ENCODE peak calls at places on chromosomes 13 and 19, in seven cellular contexts. One of them, this sample, is unnamed.

GRCh38 chr13:44759723-44760360 is 183.7 kb upstream of the TSC22D1 start:
- DNase-seq in Panc1: no peak
- DNase-seq in GM12865: no peak
- DNase-seq in HTR-8/SVneo: no peak
- DNase-seq in stimulated activated CD4-positive, alpha-beta T cell treated with anti-CD3 and anti-CD28 coated beads, Interleukin-2, amount 100 ng/mL, for 48 hours: no peak
- DNase-seq in adipocyte: peak; percentile 11
- DNase-seq in T-helper 9 cell: no peak
- DNase-seq in this sample: no peak

GRCh38 chr13:102815788-102816187 is 16.9 kb downstream of the BIVM start:
- DNase-seq in adipocyte: no peak
- DNase-seq in T-helper 9 cell: no peak
- DNase-seq in HTR-8/SVneo: no peak
- DNase-seq in stimulated activated CD4-positive, alpha-beta T cell treated with anti-CD3 and anti-CD28 coated beads, Interleukin-2, amount 100 ng/mL, for 48 hours: no peak
- DNase-seq in GM12865: no peak
- DNase-seq in Panc1: no peak
- DNase-seq in this sample: no peak

GRCh38 chr19:55265723-55266386 is 7.0 kb upstream of the PPP6R1 start:
- DNase-seq in adipocyte: no peak
- DNase-seq in stimulated activated CD4-positive, alpha-beta T cell treated with anti-CD3 and anti-CD28 coated beads, Interleukin-2, amount 100 ng/mL, for 48 hours: no peak
- DNase-seq in GM12865: no peak
- DNase-seq in T-helper 9 cell: no peak
- DNase-seq in HTR-8/SVneo: no peak
- DNase-seq in Panc1: no peak
- DNase-seq in this sample: no peak

GRCh38 chr19:39372047-39372802 is 18.7 kb downstream of the PAF1 start:
- DNase-seq in stimulated activated CD4-positive, alpha-beta T cell treated with anti-CD3 and anti-CD28 coated beads, Interleukin-2, amount 100 ng/mL, for 48 hours: no peak
- DNase-seq in T-helper 9 cell: no peak
- DNase-seq in adipocyte: peak; percentile 92
- DNase-seq in GM12865: no peak
- DNase-seq in Panc1: no peak
- DNase-seq in HTR-8/SVneo: peak; percentile 36
- DNase-seq in this sample: no peak

GRCh38 chr19:11154683-11155047 is 917 bp downstream of the SPC24 start:
- DNase-seq in GM12865: no peak
- DNase-seq in T-helper 9 cell: no peak
- DNase-seq in stimulated activated CD4-positive, alpha-beta T cell treated with anti-CD3 and anti-CD28 coated beads, Interleukin-2, amount 100 ng/mL, for 48 hours: no peak
- DNase-seq in HTR-8/SVneo: no peak
- DNase-seq in Panc1: no peak
- DNase-seq in adipocyte: no peak
- DNase-seq in this sample: no peak

GRCh38 chr13:23069571-23069970 is 111.2 kb upstream of the SGCG start:
- DNase-seq in HTR-8/SVneo: no peak
- DNase-seq in stimulated activated CD4-positive, alpha-beta T cell treated with anti-CD3 and anti-CD28 coated beads, Interleukin-2, amount 100 ng/mL, for 48 hours: no peak
- DNase-seq in T-helper 9 cell: no peak
- DNase-seq in GM12865: no peak
- DNase-seq in adipocyte: peak; percentile 87
- DNase-seq in Panc1: no peak
- DNase-seq in this sample: no peak

GRCh38 chr19:49393871-49394270 is 5.8 kb downstream of the KASH5 start:
- DNase-seq in stimulated activated CD4-positive, alpha-beta T cell treated with anti-CD3 and anti-CD28 coated beads, Interleukin-2, amount 100 ng/mL, for 48 hours: no peak
- DNase-seq in GM12865: no peak
- DNase-seq in T-helper 9 cell: no peak
- DNase-seq in Panc1: no peak
- DNase-seq in adipocyte: no peak
- DNase-seq in HTR-8/SVneo: no peak
- DNase-seq in this sample: no peak

GRCh38 chr19:5037936-5038335 is 69.0 kb downstream of the KDM4B start:
- DNase-seq in GM12865: no peak
- DNase-seq in Panc1: no peak
- DNase-seq in adipocyte: no peak
- DNase-seq in stimulated activated CD4-positive, alpha-beta T cell treated with anti-CD3 and anti-CD28 coated beads, Interleukin-2, amount 100 ng/mL, for 48 hours: no peak
- DNase-seq in T-helper 9 cell: no peak
- DNase-seq in HTR-8/SVneo: no peak
- DNase-seq in this sample: no peak

GRCh38 chr19:32253683-32254020 is 91.8 kb upstream of the ZNF507 start:
- DNase-seq in stimulated activated CD4-positive, alpha-beta T cell treated with anti-CD3 and anti-CD28 coated beads, Interleukin-2, amount 100 ng/mL, for 48 hours: no peak
- DNase-seq in Panc1: no peak
- DNase-seq in T-helper 9 cell: no peak
- DNase-seq in adipocyte: no peak
- DNase-seq in HTR-8/SVneo: no peak
- DNase-seq in GM12865: no peak
- DNase-seq in this sample: no peak

GRCh38 chr13:73417012-73417615 is 358.3 kb downstream of the KLF5 start:
- DNase-seq in adipocyte: no peak
- DNase-seq in T-helper 9 cell: no peak
- DNase-seq in HTR-8/SVneo: no peak
- DNase-seq in GM12865: peak; percentile 31
- DNase-seq in Panc1: no peak
- DNase-seq in stimulated activated CD4-positive, alpha-beta T cell treated with anti-CD3 and anti-CD28 coated beads, Interleukin-2, amount 100 ng/mL, for 48 hours: no peak
- DNase-seq in this sample: no peak

GRCh38 chr19:12789098-12789903 is 2.0 kb upstream of the JUNB start:
- DNase-seq in stimulated activated CD4-positive, alpha-beta T cell treated with anti-CD3 and anti-CD28 coated beads, Interleukin-2, amount 100 ng/mL, for 48 hours: no peak
- DNase-seq in HTR-8/SVneo: no peak
- DNase-seq in adipocyte: no peak
- DNase-seq in T-helper 9 cell: no peak
- DNase-seq in GM12865: no peak
- DNase-seq in Panc1: no peak
- DNase-seq in this sample: no peak

GRCh38 chr19:51480590-51480989 is 2.3 kb downstream of the CEACAM18 start:
- DNase-seq in stimulated activated CD4-positive, alpha-beta T cell treated with anti-CD3 and anti-CD28 coated beads, Interleukin-2, amount 100 ng/mL, for 48 hours: no peak
- DNase-seq in HTR-8/SVneo: peak; percentile 25
- DNase-seq in Panc1: no peak
- DNase-seq in GM12865: peak; percentile 13
- DNase-seq in adipocyte: peak; percentile 4
- DNase-seq in T-helper 9 cell: no peak
- DNase-seq in this sample: no peak

GRCh38 chr13:82654851-82655517 is 1227.3 kb downstream of the SLITRK1 start:
- DNase-seq in Panc1: no peak
- DNase-seq in stimulated activated CD4-positive, alpha-beta T cell treated with anti-CD3 and anti-CD28 coated beads, Interleukin-2, amount 100 ng/mL, for 48 hours: no peak
- DNase-seq in adipocyte: peak; percentile 75
- DNase-seq in HTR-8/SVneo: peak; percentile 18
- DNase-seq in GM12865: no peak
- DNase-seq in T-helper 9 cell: no peak
- DNase-seq in this sample: no peak

GRCh38 chr19:13060964-13061927 is 41.4 kb downstream of the LYL1 start:
- DNase-seq in Panc1: peak; percentile 43
- DNase-seq in adipocyte: peak; percentile 95
- DNase-seq in GM12865: peak; percentile 71
- DNase-seq in HTR-8/SVneo: peak; percentile 85
- DNase-seq in T-helper 9 cell: peak; percentile 72
- DNase-seq in stimulated activated CD4-positive, alpha-beta T cell treated with anti-CD3 and anti-CD28 coated beads, Interleukin-2, amount 100 ng/mL, for 48 hours: peak; percentile 85
- DNase-seq in this sample: peak; percentile 94

GRCh38 chr13:113743366-113744195 is 15.4 kb upstream of the TMEM255B start:
- DNase-seq in GM12865: no peak
- DNase-seq in HTR-8/SVneo: no peak
- DNase-seq in stimulated activated CD4-positive, alpha-beta T cell treated with anti-CD3 and anti-CD28 coated beads, Interleukin-2, amount 100 ng/mL, for 48 hours: no peak
- DNase-seq in T-helper 9 cell: no peak
- DNase-seq in Panc1: no peak
- DNase-seq in adipocyte: no peak
- DNase-seq in this sample: no peak

GRCh38 chr13:99206873-99207272 is 6.2 kb downstream of the UBAC2 start:
- DNase-seq in Panc1: no peak
- DNase-seq in adipocyte: no peak
- DNase-seq in HTR-8/SVneo: no peak
- DNase-seq in stimulated activated CD4-positive, alpha-beta T cell treated with anti-CD3 and anti-CD28 coated beads, Interleukin-2, amount 100 ng/mL, for 48 hours: no peak
- DNase-seq in GM12865: no peak
- DNase-seq in T-helper 9 cell: no peak
- DNase-seq in this sample: no peak

GRCh38 chr13:50244913-50245574 is 229.8 kb downstream of the KCNRG start:
- DNase-seq in stimulated activated CD4-positive, alpha-beta T cell treated with anti-CD3 and anti-CD28 coated beads, Interleukin-2, amount 100 ng/mL, for 48 hours: peak; percentile 46
- DNase-seq in HTR-8/SVneo: peak; percentile 43
- DNase-seq in adipocyte: peak; percentile 72
- DNase-seq in T-helper 9 cell: no peak
- DNase-seq in GM12865: peak; percentile 87
- DNase-seq in Panc1: peak; percentile 84
- DNase-seq in this sample: no peak

GRCh38 chr13:90686438-90686837 is 661.0 kb upstream of the MIR17HG start:
- DNase-seq in HTR-8/SVneo: peak; percentile 9
- DNase-seq in Panc1: no peak
- DNase-seq in T-helper 9 cell: no peak
- DNase-seq in stimulated activated CD4-positive, alpha-beta T cell treated with anti-CD3 and anti-CD28 coated beads, Interleukin-2, amount 100 ng/mL, for 48 hours: no peak
- DNase-seq in GM12865: no peak
- DNase-seq in adipocyte: peak; percentile 62
- DNase-seq in this sample: no peak

GRCh38 chr13:65603160-65603559 is 1627.0 kb downstream of the PCDH9 start:
- DNase-seq in HTR-8/SVneo: no peak
- DNase-seq in Panc1: no peak
- DNase-seq in GM12865: no peak
- DNase-seq in T-helper 9 cell: no peak
- DNase-seq in adipocyte: peak; percentile 28
- DNase-seq in stimulated activated CD4-positive, alpha-beta T cell treated with anti-CD3 and anti-CD28 coated beads, Interleukin-2, amount 100 ng/mL, for 48 hours: no peak
- DNase-seq in this sample: no peak

GRCh38 chr13:32318072-32318471 is 2.8 kb downstream of the BRCA2 start:
- DNase-seq in Panc1: no peak
- DNase-seq in GM12865: no peak
- DNase-seq in T-helper 9 cell: no peak
- DNase-seq in stimulated activated CD4-positive, alpha-beta T cell treated with anti-CD3 and anti-CD28 coated beads, Interleukin-2, amount 100 ng/mL, for 48 hours: no peak
- DNase-seq in HTR-8/SVneo: no peak
- DNase-seq in adipocyte: no peak
- DNase-seq in this sample: no peak

GRCh38 chr13:52749446-52749845 is 9.8 kb upstream of the CNMD start:
- DNase-seq in stimulated activated CD4-positive, alpha-beta T cell treated with anti-CD3 and anti-CD28 coated beads, Interleukin-2, amount 100 ng/mL, for 48 hours: no peak
- DNase-seq in T-helper 9 cell: no peak
- DNase-seq in GM12865: no peak
- DNase-seq in HTR-8/SVneo: no peak
- DNase-seq in adipocyte: no peak
- DNase-seq in Panc1: no peak
- DNase-seq in this sample: no peak

GRCh38 chr13:109784590-109785140 is 1.7 kb downstream of the IRS2 start:
- DNase-seq in stimulated activated CD4-positive, alpha-beta T cell treated with anti-CD3 and anti-CD28 coated beads, Interleukin-2, amount 100 ng/mL, for 48 hours: peak; percentile 73
- DNase-seq in adipocyte: peak; percentile 89
- DNase-seq in GM12865: no peak
- DNase-seq in Panc1: no peak
- DNase-seq in HTR-8/SVneo: no peak
- DNase-seq in T-helper 9 cell: peak; percentile 65
- DNase-seq in this sample: no peak

GRCh38 chr19:58218899-58219298 is 9.8 kb upstream of the ZNF544 start:
- DNase-seq in T-helper 9 cell: peak; percentile 12
- DNase-seq in adipocyte: no peak
- DNase-seq in GM12865: peak; percentile 56
- DNase-seq in Panc1: no peak
- DNase-seq in HTR-8/SVneo: no peak
- DNase-seq in stimulated activated CD4-positive, alpha-beta T cell treated with anti-CD3 and anti-CD28 coated beads, Interleukin-2, amount 100 ng/mL, for 48 hours: peak; percentile 43
- DNase-seq in this sample: no peak

GRCh38 chr19:8561071-8561764 is 16.0 kb downstream of the MYO1F start:
- DNase-seq in HTR-8/SVneo: no peak
- DNase-seq in stimulated activated CD4-positive, alpha-beta T cell treated with anti-CD3 and anti-CD28 coated beads, Interleukin-2, amount 100 ng/mL, for 48 hours: no peak
- DNase-seq in Panc1: no peak
- DNase-seq in T-helper 9 cell: no peak
- DNase-seq in GM12865: no peak
- DNase-seq in adipocyte: no peak
- DNase-seq in this sample: no peak

GRCh38 chr13:40665754-40666057 is 735 bp downstream of the FOXO1 start:
- DNase-seq in T-helper 9 cell: peak; percentile 40
- DNase-seq in Panc1: no peak
- DNase-seq in HTR-8/SVneo: no peak
- DNase-seq in stimulated activated CD4-positive, alpha-beta T cell treated with anti-CD3 and anti-CD28 coated beads, Interleukin-2, amount 100 ng/mL, for 48 hours: no peak
- DNase-seq in GM12865: no peak
- DNase-seq in adipocyte: no peak
- DNase-seq in this sample: peak; percentile 32

GRCh38 chr13:65275838-65276630 is 1954.1 kb downstream of the PCDH9 start:
- DNase-seq in T-helper 9 cell: no peak
- DNase-seq in GM12865: no peak
- DNase-seq in HTR-8/SVneo: no peak
- DNase-seq in stimulated activated CD4-positive, alpha-beta T cell treated with anti-CD3 and anti-CD28 coated beads, Interleukin-2, amount 100 ng/mL, for 48 hours: no peak
- DNase-seq in adipocyte: no peak
- DNase-seq in Panc1: no peak
- DNase-seq in this sample: no peak

GRCh38 chr13:107585466-107585865 is 629.9 kb downstream of the LIG4 start:
- DNase-seq in T-helper 9 cell: no peak
- DNase-seq in HTR-8/SVneo: no peak
- DNase-seq in stimulated activated CD4-positive, alpha-beta T cell treated with anti-CD3 and anti-CD28 coated beads, Interleukin-2, amount 100 ng/mL, for 48 hours: no peak
- DNase-seq in Panc1: no peak
- DNase-seq in adipocyte: peak; percentile 7
- DNase-seq in GM12865: no peak
- DNase-seq in this sample: no peak

GRCh38 chr19:36256064-36256463 is 41.2 kb downstream of the ZNF146 start:
- DNase-seq in HTR-8/SVneo: no peak
- DNase-seq in Panc1: no peak
- DNase-seq in adipocyte: no peak
- DNase-seq in stimulated activated CD4-positive, alpha-beta T cell treated with anti-CD3 and anti-CD28 coated beads, Interleukin-2, amount 100 ng/mL, for 48 hours: no peak
- DNase-seq in GM12865: no peak
- DNase-seq in T-helper 9 cell: no peak
- DNase-seq in this sample: no peak

GRCh38 chr19:4722671-4723464 is 774 bp downstream of the DPP9 start:
- DNase-seq in GM12865: peak; percentile 79
- DNase-seq in T-helper 9 cell: no peak
- DNase-seq in HTR-8/SVneo: no peak
- DNase-seq in adipocyte: peak; percentile 74
- DNase-seq in stimulated activated CD4-positive, alpha-beta T cell treated with anti-CD3 and anti-CD28 coated beads, Interleukin-2, amount 100 ng/mL, for 48 hours: no peak
- DNase-seq in Panc1: no peak
- DNase-seq in this sample: peak; percentile 61

GRCh38 chr13:108980237-108980636 is 350.8 kb downstream of the MYO16 start:
- DNase-seq in Panc1: no peak
- DNase-seq in stimulated activated CD4-positive, alpha-beta T cell treated with anti-CD3 and anti-CD28 coated beads, Interleukin-2, amount 100 ng/mL, for 48 hours: no peak
- DNase-seq in adipocyte: peak; percentile 54
- DNase-seq in HTR-8/SVneo: no peak
- DNase-seq in GM12865: no peak
- DNase-seq in T-helper 9 cell: no peak
- DNase-seq in this sample: no peak

GRCh38 chr13:22212576-22212975 is 541.7 kb downstream of the FGF9 start:
- DNase-seq in T-helper 9 cell: no peak
- DNase-seq in GM12865: no peak
- DNase-seq in HTR-8/SVneo: no peak
- DNase-seq in Panc1: no peak
- DNase-seq in stimulated activated CD4-positive, alpha-beta T cell treated with anti-CD3 and anti-CD28 coated beads, Interleukin-2, amount 100 ng/mL, for 48 hours: no peak
- DNase-seq in adipocyte: no peak
- DNase-seq in this sample: no peak

GRCh38 chr19:35521124-35521743 is 6.9 kb downstream of the SBSN start:
- DNase-seq in GM12865: no peak
- DNase-seq in Panc1: no peak
- DNase-seq in stimulated activated CD4-positive, alpha-beta T cell treated with anti-CD3 and anti-CD28 coated beads, Interleukin-2, amount 100 ng/mL, for 48 hours: no peak
- DNase-seq in T-helper 9 cell: no peak
- DNase-seq in HTR-8/SVneo: no peak
- DNase-seq in adipocyte: no peak
- DNase-seq in this sample: no peak